ENCODE peak calls at places on chromosomes 3 and 15, in seven cellular contexts. M is right atrium auricular region, Q is AG08396, A is progenitor cell of endocrine pancreas, N is Right ventricle myocardium superior, H is brain microvascular endothelial cell, F is Daoy. E is an unnamed sample.

GRCh38 chr15:88375234-88375926 is 91.8 kb downstream of the MRPL46 start:
- DNase-seq in M (no peak), H (peak), F (peak), N (no peak), A (no peak), Q (peak), E (no peak)

GRCh38 chr15:56059716-56060115 is 66.3 kb upstream of the NEDD4 start:
- DNase-seq in N (no peak), A (no peak), F (no peak), M (no peak), H (no peak), Q (no peak), E (no peak)

GRCh38 chr3:108099679-108100428 is 9.0 kb upstream of the CD47 start:
- DNase-seq in N (peak), F (no peak), A (no peak), H (no peak), Q (no peak), M (no peak), E (no peak)

GRCh38 chr15:51647128-51647562 is 24.6 kb upstream of the DMXL2 start:
- DNase-seq in A (no peak), H (peak), N (peak), M (no peak), Q (peak), F (peak), E (peak)

GRCh38 chr3:185519021-185519420 is 20.2 kb upstream of the TMEM41A start:
- DNase-seq in F (no peak), H (no peak), M (no peak), A (no peak), N (no peak), Q (no peak), E (no peak)

GRCh38 chr3:127214990-127215389 is 22.1 kb downstream of the PRR23E start:
- DNase-seq in A (no peak), Q (no peak), H (no peak), M (no peak), F (no peak), N (no peak), E (no peak)

GRCh38 chr3:135368316-135368715 is 573.3 kb downstream of the EPHB1 start:
- DNase-seq in Q (no peak), A (no peak), H (no peak), N (no peak), F (no peak), M (no peak), E (no peak)

GRCh38 chr3:44252332-44252731 is 10.6 kb downstream of the TOPAZ1 start:
- DNase-seq in Q (no peak), H (no peak), M (no peak), N (no peak), A (no peak), F (no peak), E (no peak)

GRCh38 chr15:88664151-88664778 is 25.4 kb downstream of the ISG20 start:
- DNase-seq in A (no peak), F (no peak), Q (no peak), H (no peak), M (peak), N (no peak), E (no peak)

GRCh38 chr3:128359060-128359664 is 107.5 kb downstream of the DNAJB8 start:
- DNase-seq in Q (no peak), H (no peak), F (no peak), N (no peak), A (no peak), M (no peak), E (peak)

GRCh38 chr15:44782516-44782915 is 46.2 kb downstream of the TRIM69 start:
- DNase-seq in A (no peak), H (no peak), F (peak), M (no peak), Q (no peak), N (no peak), E (no peak)

GRCh38 chr3:104359546-104359945 is 1007.2 kb upstream of the ALCAM start:
- DNase-seq in Q (peak), N (no peak), F (no peak), H (peak), M (no peak), A (no peak), E (no peak)

GRCh38 chr3:126927846-126928245 is 55.1 kb upstream of the PLXNA1 start:
- DNase-seq in N (no peak), M (no peak), F (peak), A (no peak), H (peak), Q (no peak), E (no peak)

GRCh38 chr15:25710184-25710583 is 152.9 kb downstream of the ATP10A start:
- DNase-seq in H (no peak), Q (peak), A (peak), N (peak), M (no peak), F (peak), E (peak)

GRCh38 chr3:87576752-87577151 is 300.4 kb upstream of the POU1F1 start:
- DNase-seq in N (no peak), H (no peak), M (no peak), Q (no peak), F (no peak), A (no peak), E (no peak)

GRCh38 chr15:24916305-24917009 is 38.3 kb upstream of the SNRPN start:
- DNase-seq in F (peak), A (no peak), M (no peak), N (no peak), H (no peak), Q (no peak), E (no peak)

GRCh38 chr3:114178770-114179368 is at the start of gene DRD3:
- DNase-seq in Q (peak), M (no peak), A (peak), F (peak), H (peak), N (no peak), E (no peak)

GRCh38 chr3:100042144-100042543 is 72.2 kb downstream of the FILIP1L start:
- DNase-seq in M (no peak), A (no peak), Q (no peak), F (peak), N (no peak), H (peak), E (no peak)

GRCh38 chr15:73994912-73995622 is 551 bp downstream of the PML start:
- DNase-seq in M (peak), Q (peak), A (no peak), N (peak), F (no peak), H (no peak), E (peak)

GRCh38 chr15:89531796-89532537 is 35.6 kb upstream of the RHCG start:
- DNase-seq in H (peak), Q (no peak), A (no peak), M (no peak), N (no peak), F (peak), E (no peak)

GRCh38 chr15:33941279-33942063 is 26.8 kb upstream of the CHRM5 start:
- DNase-seq in F (no peak), M (no peak), H (no peak), N (no peak), Q (no peak), A (no peak), E (no peak)

GRCh38 chr3:180911876-180912303 is 580 bp upstream of the FXR1 start:
- DNase-seq in H (no peak), Q (no peak), M (no peak), F (no peak), A (no peak), N (no peak), E (no peak)

GRCh38 chr3:163562625-163563024 is 1515.7 kb downstream of the SI start:
- DNase-seq in H (no peak), M (no peak), Q (no peak), F (no peak), A (no peak), N (no peak), E (no peak)

GRCh38 chr15:64149424-64150235 is 1.9 kb upstream of the SNX22 start:
- DNase-seq in H (no peak), N (no peak), Q (no peak), A (no peak), F (peak), M (no peak), E (no peak)